ENCODE peak calls at places on chromosomes 16 and 17, in eight cellular contexts. H is K562; I is Peyer's patch; T is neural progenitor cell; M is RWPE2; A is body of pancreas; S is effector memory CD4-positive, alpha-beta T cell; L is Caco-2. Z is an unnamed sample. For H3K9me3 and H3K4me1, the result is how much of the 10 kb centered on the place peaks cover.

GRCh38 chr17:49815761-49816281 is 27.3 kb downstream of the KAT7 start:
- DNase-seq in I (no peak), T (peak), M (no peak), A (no peak), H (no peak), L (no peak), S (no peak), Z (no peak)

GRCh38 chr16:12829096-12829888 is 25.6 kb upstream of the CPPED1 start:
- DNase-seq in I (no peak), A (no peak), S (no peak), L (no peak), H (no peak), M (no peak), T (no peak), Z (no peak)

GRCh38 chr16:67268136-67268579 is 11.2 kb upstream of the PLEKHG4 start:
- DNase-seq in S (no peak), H (peak), I (peak), L (peak), M (peak), A (no peak), T (no peak), Z (no peak)

GRCh38 chr17:2724783-2725164 is 13.2 kb upstream of the CLUH start:
- DNase-seq in T (peak), A (no peak), I (peak), L (peak), M (no peak), S (no peak), H (peak), Z (peak)

GRCh38 chr16:32116080-32116479 is 137.0 kb upstream of the TP53TG3D start:
- DNase-seq in A (no peak), L (peak), M (peak), S (no peak), I (peak), T (no peak), H (peak), Z (no peak)

GRCh38 chr17:16872351-16872751 is 99.6 kb downstream of the TNFRSF13B start:
- DNase-seq in I (no peak), L (no peak), A (no peak), H (no peak), M (no peak), T (no peak), S (no peak), Z (no peak)

GRCh38 chr16:30368122-30368791 is 2.0 kb downstream of the TBC1D10B start:
- DNase-seq in M (no peak), H (peak), L (no peak), S (no peak), A (no peak), I (no peak), T (no peak), Z (no peak)

GRCh38 chr17:40645932-40646331 is 1.7 kb downstream of the SMARCE1 start:
- DNase-seq in H (peak), A (no peak), M (no peak), S (no peak), T (no peak), I (no peak), L (no peak), Z (no peak)

GRCh38 chr17:4005296-4006164 is 41.3 kb upstream of the ATP2A3 start:
- DNase-seq in L (no peak), T (no peak), I (peak), S (no peak), M (no peak), A (no peak), H (no peak), Z (no peak)

GRCh38 chr17:41452276-41452675 is 11.5 kb upstream of the KRT38 start:
- DNase-seq in M (no peak), S (no peak), L (no peak), T (no peak), H (no peak), I (no peak), A (no peak), Z (no peak)

GRCh38 chr16:5621826-5622225 is 524.2 kb upstream of the EEF2KMT start:
- DNase-seq in M (no peak), H (no peak), I (no peak), S (no peak), T (no peak), L (no peak), A (no peak), Z (no peak)

GRCh38 chr17:74204474-74204873 is 996 bp downstream of the RPL38 start:
- DNase-seq in M (no peak), S (no peak), H (no peak), T (no peak), I (no peak), A (no peak), L (no peak), Z (no peak)

GRCh38 chr17:26731005-26731921 is 562.7 kb upstream of the WSB1 start:
- DNase-seq in H (no peak), S (no peak), I (no peak), M (no peak), L (no peak), T (no peak), A (no peak), Z (no peak)

GRCh38 chr16:72270531-72270930 is 98.6 kb upstream of the PMFBP1 start:
- DNase-seq in M (no peak), A (no peak), T (no peak), H (no peak), S (no peak), L (peak), I (no peak), Z (peak)

GRCh38 chr17:80145076-80146075 is 1.6 kb downstream of the EIF4A3 start:
- DNase-seq in S (no peak), M (peak), T (no peak), I (no peak), H (no peak), L (no peak), A (no peak), Z (no peak)

DNA sequence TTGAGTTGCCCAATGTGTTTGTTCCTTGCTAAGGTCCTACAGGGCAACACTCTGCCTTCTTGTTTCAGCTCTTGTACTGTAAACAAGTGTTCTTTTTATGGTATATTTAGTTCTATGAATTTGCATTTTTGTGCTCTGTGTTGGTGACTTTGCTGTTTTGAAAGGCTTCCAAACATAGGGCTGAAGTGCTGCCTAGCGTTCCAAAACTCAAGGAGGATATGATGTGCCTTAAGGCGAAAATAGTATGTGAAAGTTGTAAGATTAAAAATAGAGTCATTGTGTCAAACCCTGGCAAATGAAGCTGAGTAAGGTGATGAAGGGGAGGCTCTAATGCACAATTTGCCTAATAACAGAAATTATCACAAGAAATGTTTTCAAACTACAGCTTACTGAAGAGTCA is 372.7 kb upstream of the TOM1L1 start:
- DNase-seq in S (no peak), T (no peak), A (no peak), H (no peak), M (no peak), L (no peak), I (no peak), Z (no peak)
- H3K9me3 ChIP-seq in S (under half), T (under half), A (under half), H (under half), M (under half), L (under half), I (under half), Z (under half)

GRCh38 chr16:89841275-89841674 is 13.0 kb downstream of the SPIRE2 start:
- DNase-seq in S (peak), L (no peak), I (no peak), H (no peak), A (no peak), M (no peak), T (no peak), Z (no peak)
- H3K4me1 ChIP-seq in S (under half), L (under half), I (under half), H (under half), A (under half), M (under half), T (under half), Z (under half)

GRCh38 chr16:3413730-3414379 is 12.8 kb downstream of the ZNF174 start:
- DNase-seq in S (no peak), A (no peak), M (no peak), H (no peak), T (no peak), I (no peak), L (no peak), Z (no peak)
- H3K9me3 ChIP-seq in S (under half), A (under half), M (under half), H (under half), T (under half), I (under half), L (under half), Z (under half)

GRCh38 chr17:57485916-57486315 is 229.6 kb downstream of the MSI2 start:
- DNase-seq in T (no peak), I (no peak), M (no peak), A (no peak), S (no peak), H (no peak), L (no peak), Z (no peak)
- H3K4me1 ChIP-seq in T (under half), I (under half), M (under half), A (under half), S (under half), H (under half), L (under half), Z (under half)

GRCh38 chr16:29154100-29154499 is 169.2 kb downstream of the LAT start:
- DNase-seq in L (no peak), T (no peak), H (no peak), M (no peak), I (no peak), S (no peak), A (no peak), Z (no peak)
- H3K9me3 ChIP-seq in L (under half), T (under half), H (under half), M (under half), I (under half), S (under half), A (under half), Z (under half)

GRCh38 chr16:70749006-70749678 is 51.8 kb downstream of the VAC14 start:
- DNase-seq in I (no peak), T (no peak), M (no peak), S (no peak), A (no peak), H (no peak), L (no peak), Z (peak)
- H3K4me1 ChIP-seq in I (under half), T (under half), M (under half), S (under half), A (half or more), H (under half), L (under half), Z (under half)

GRCh38 chr17:22490399-22490798 is 798.1 kb downstream of the KCNJ18 start:
- DNase-seq in A (no peak), M (no peak), I (no peak), T (no peak), H (no peak), S (no peak), L (no peak), Z (no peak)
- H3K9me3 ChIP-seq in A (under half), M (under half), I (under half), T (under half), H (under half), S (under half), L (under half), Z (under half)

GRCh38 chr16:58365623-58366022 is 26.6 kb upstream of the GINS3 start:
- DNase-seq in S (no peak), I (no peak), A (no peak), T (no peak), M (no peak), L (no peak), H (no peak), Z (no peak)

GRCh38 chr16:58363746-58364393 is 28.4 kb upstream of the GINS3 start:
- DNase-seq in H (no peak), I (no peak), L (no peak), A (no peak), T (no peak), S (no peak), M (no peak), Z (no peak)

DNA sequence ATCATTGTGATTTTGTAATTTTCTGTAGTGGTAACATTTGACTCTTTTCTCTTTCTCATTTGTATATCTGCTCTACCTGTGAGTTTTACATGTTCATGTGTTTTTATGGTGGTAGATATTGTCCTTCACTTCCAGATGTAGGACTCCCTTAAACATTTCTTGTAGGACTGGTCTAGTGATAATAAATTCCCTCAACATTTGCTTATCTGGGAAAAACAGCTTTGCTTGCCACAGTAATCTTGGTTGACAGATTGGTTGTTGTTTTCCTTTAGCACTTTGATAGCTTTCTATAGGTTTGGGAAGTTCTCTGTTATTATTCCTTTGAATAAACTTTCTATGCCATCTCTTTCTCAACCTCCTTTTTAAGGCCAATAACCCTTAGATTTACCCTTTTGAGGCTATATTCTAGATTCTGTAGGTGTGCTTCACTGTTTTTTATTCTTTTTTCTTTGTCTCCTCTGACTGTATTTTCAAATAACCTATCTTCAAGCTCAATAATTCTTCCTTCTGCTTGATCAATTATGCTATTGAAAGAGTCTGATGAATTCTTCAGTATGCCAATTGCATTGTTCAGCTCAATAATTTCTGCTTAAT is 32.1 kb upstream of the GINS3 start:
- DNase-seq in A (no peak), I (no peak), T (no peak), M (no peak), L (no peak), H (peak), S (no peak), Z (no peak)
- H3K4me1 ChIP-seq in A (under half), I (under half), T (under half), M (under half), L (under half), H (under half), S (under half), Z (under half)

Z was measured in colonic mucosa.